ENCODE peak calls at places on chromosomes 2 and 18, in eight cellular contexts. One of them, this sample, is unnamed.
A peak's percentile ranks its signal among the peaks of the same experiment; 100 is the strongest.

GRCh38 chr2:138600732-138601437 is 99.3 kb downstream of the SPOPL start:
- DNase-seq in frontal cortex: no peak
- DNase-seq in activated CD8-positive, alpha-beta memory T cell treated with anti-CD3 and anti-CD28 coated beads for 48 hours: no peak
- DNase-seq in progenitor cell of endocrine pancreas: no peak
- DNase-seq in activated naive CD4-positive, alpha-beta T cell treated with Interleukin-2 at 50 U/mL for 16 hours: no peak
- DNase-seq in HCT116: no peak
- DNase-seq in cerebellum: no peak
- DNase-seq in aorta: no peak
- DNase-seq in this sample: no peak

GRCh38 chr2:200408428-200409311 is 101.2 kb downstream of the KCTD18 start:
- DNase-seq in frontal cortex: no peak
- DNase-seq in activated CD8-positive, alpha-beta memory T cell treated with anti-CD3 and anti-CD28 coated beads for 48 hours: peak; percentile 4
- DNase-seq in HCT116: peak; percentile 79
- DNase-seq in progenitor cell of endocrine pancreas: no peak
- DNase-seq in cerebellum: no peak
- DNase-seq in activated naive CD4-positive, alpha-beta T cell treated with Interleukin-2 at 50 U/mL for 16 hours: no peak
- DNase-seq in aorta: no peak
- DNase-seq in this sample: no peak

GRCh38 chr18:79476031-79476917 is 80.5 kb downstream of the NFATC1 start:
- DNase-seq in activated naive CD4-positive, alpha-beta T cell treated with Interleukin-2 at 50 U/mL for 16 hours: no peak
- DNase-seq in frontal cortex: no peak
- DNase-seq in HCT116: no peak
- DNase-seq in cerebellum: no peak
- DNase-seq in aorta: peak; percentile 75
- DNase-seq in progenitor cell of endocrine pancreas: no peak
- DNase-seq in activated CD8-positive, alpha-beta memory T cell treated with anti-CD3 and anti-CD28 coated beads for 48 hours: no peak
- DNase-seq in this sample: no peak

GRCh38 chr2:135839713-135840112 is 2.7 kb upstream of the LCT start:
- DNase-seq in frontal cortex: no peak
- DNase-seq in aorta: no peak
- DNase-seq in activated CD8-positive, alpha-beta memory T cell treated with anti-CD3 and anti-CD28 coated beads for 48 hours: no peak
- DNase-seq in activated naive CD4-positive, alpha-beta T cell treated with Interleukin-2 at 50 U/mL for 16 hours: no peak
- DNase-seq in cerebellum: no peak
- DNase-seq in progenitor cell of endocrine pancreas: no peak
- DNase-seq in HCT116: no peak
- DNase-seq in this sample: no peak

GRCh38 chr2:218311908-218312756 is 19.8 kb upstream of the TMBIM1 start:
- DNase-seq in cerebellum: no peak
- DNase-seq in activated CD8-positive, alpha-beta memory T cell treated with anti-CD3 and anti-CD28 coated beads for 48 hours: no peak
- DNase-seq in progenitor cell of endocrine pancreas: no peak
- DNase-seq in frontal cortex: no peak
- DNase-seq in activated naive CD4-positive, alpha-beta T cell treated with Interleukin-2 at 50 U/mL for 16 hours: no peak
- DNase-seq in HCT116: no peak
- DNase-seq in aorta: no peak
- DNase-seq in this sample: no peak

GRCh38 chr2:46153996-46154753 is 143.0 kb upstream of the EPAS1 start:
- DNase-seq in HCT116: no peak
- DNase-seq in cerebellum: no peak
- DNase-seq in aorta: no peak
- DNase-seq in frontal cortex: no peak
- DNase-seq in activated CD8-positive, alpha-beta memory T cell treated with anti-CD3 and anti-CD28 coated beads for 48 hours: no peak
- DNase-seq in progenitor cell of endocrine pancreas: no peak
- DNase-seq in activated naive CD4-positive, alpha-beta T cell treated with Interleukin-2 at 50 U/mL for 16 hours: no peak
- DNase-seq in this sample: no peak

GRCh38 chr2:41906325-41906700 is 141.5 kb upstream of the PKDCC start:
- DNase-seq in activated naive CD4-positive, alpha-beta T cell treated with Interleukin-2 at 50 U/mL for 16 hours: no peak
- DNase-seq in activated CD8-positive, alpha-beta memory T cell treated with anti-CD3 and anti-CD28 coated beads for 48 hours: no peak
- DNase-seq in aorta: no peak
- DNase-seq in progenitor cell of endocrine pancreas: no peak
- DNase-seq in HCT116: no peak
- DNase-seq in frontal cortex: no peak
- DNase-seq in cerebellum: no peak
- DNase-seq in this sample: no peak

GRCh38 chr18:48216639-48217280 is 192.4 kb downstream of the ZBTB7C start:
- DNase-seq in frontal cortex: no peak
- DNase-seq in activated naive CD4-positive, alpha-beta T cell treated with Interleukin-2 at 50 U/mL for 16 hours: no peak
- DNase-seq in HCT116: no peak
- DNase-seq in aorta: no peak
- DNase-seq in progenitor cell of endocrine pancreas: no peak
- DNase-seq in cerebellum: no peak
- DNase-seq in activated CD8-positive, alpha-beta memory T cell treated with anti-CD3 and anti-CD28 coated beads for 48 hours: no peak
- DNase-seq in this sample: no peak

GRCh38 chr2:5720426-5720825 is 28.2 kb downstream of the SOX11 start:
- DNase-seq in cerebellum: no peak
- DNase-seq in activated naive CD4-positive, alpha-beta T cell treated with Interleukin-2 at 50 U/mL for 16 hours: no peak
- DNase-seq in frontal cortex: no peak
- DNase-seq in progenitor cell of endocrine pancreas: no peak
- DNase-seq in HCT116: no peak
- DNase-seq in aorta: no peak
- DNase-seq in activated CD8-positive, alpha-beta memory T cell treated with anti-CD3 and anti-CD28 coated beads for 48 hours: no peak
- DNase-seq in this sample: no peak

GRCh38 chr2:134657650-134658250 is 61.0 kb downstream of the TMEM163 start:
- DNase-seq in HCT116: peak; percentile 10
- DNase-seq in activated naive CD4-positive, alpha-beta T cell treated with Interleukin-2 at 50 U/mL for 16 hours: no peak
- DNase-seq in progenitor cell of endocrine pancreas: no peak
- DNase-seq in cerebellum: no peak
- DNase-seq in activated CD8-positive, alpha-beta memory T cell treated with anti-CD3 and anti-CD28 coated beads for 48 hours: no peak
- DNase-seq in aorta: no peak
- DNase-seq in frontal cortex: no peak
- DNase-seq in this sample: no peak

GRCh38 chr2:104502904-104503303 is 351.0 kb upstream of the POU3F3 start:
- DNase-seq in progenitor cell of endocrine pancreas: no peak
- DNase-seq in activated CD8-positive, alpha-beta memory T cell treated with anti-CD3 and anti-CD28 coated beads for 48 hours: no peak
- DNase-seq in HCT116: no peak
- DNase-seq in cerebellum: peak; percentile 32
- DNase-seq in activated naive CD4-positive, alpha-beta T cell treated with Interleukin-2 at 50 U/mL for 16 hours: no peak
- DNase-seq in frontal cortex: peak; percentile 38
- DNase-seq in aorta: no peak
- DNase-seq in this sample: no peak

GRCh38 chr2:221554769-221555510 is 17.2 kb downstream of the EPHA4 start:
- DNase-seq in frontal cortex: no peak
- DNase-seq in cerebellum: peak; percentile 22
- DNase-seq in HCT116: no peak
- DNase-seq in aorta: no peak
- DNase-seq in activated naive CD4-positive, alpha-beta T cell treated with Interleukin-2 at 50 U/mL for 16 hours: peak; percentile 7
- DNase-seq in progenitor cell of endocrine pancreas: no peak
- DNase-seq in activated CD8-positive, alpha-beta memory T cell treated with anti-CD3 and anti-CD28 coated beads for 48 hours: no peak
- DNase-seq in this sample: no peak

GRCh38 chr18:12093520-12094257 is at the start of gene ANKRD62:
- DNase-seq in aorta: no peak
- DNase-seq in activated CD8-positive, alpha-beta memory T cell treated with anti-CD3 and anti-CD28 coated beads for 48 hours: no peak
- DNase-seq in cerebellum: no peak
- DNase-seq in activated naive CD4-positive, alpha-beta T cell treated with Interleukin-2 at 50 U/mL for 16 hours: no peak
- DNase-seq in frontal cortex: no peak
- DNase-seq in progenitor cell of endocrine pancreas: no peak
- DNase-seq in HCT116: no peak
- DNase-seq in this sample: no peak

GRCh38 chr2:235908826-235909225 is 259.4 kb downstream of the GBX2 start:
- DNase-seq in cerebellum: no peak
- DNase-seq in activated CD8-positive, alpha-beta memory T cell treated with anti-CD3 and anti-CD28 coated beads for 48 hours: no peak
- DNase-seq in progenitor cell of endocrine pancreas: no peak
- DNase-seq in activated naive CD4-positive, alpha-beta T cell treated with Interleukin-2 at 50 U/mL for 16 hours: no peak
- DNase-seq in aorta: no peak
- DNase-seq in frontal cortex: no peak
- DNase-seq in HCT116: no peak
- DNase-seq in this sample: no peak

GRCh38 chr2:200454839-200455801 is 54.7 kb downstream of the KCTD18 start:
- DNase-seq in activated CD8-positive, alpha-beta memory T cell treated with anti-CD3 and anti-CD28 coated beads for 48 hours: no peak
- DNase-seq in cerebellum: no peak
- DNase-seq in frontal cortex: no peak
- DNase-seq in activated naive CD4-positive, alpha-beta T cell treated with Interleukin-2 at 50 U/mL for 16 hours: no peak
- DNase-seq in HCT116: peak; percentile 28
- DNase-seq in progenitor cell of endocrine pancreas: no peak
- DNase-seq in aorta: no peak
- DNase-seq in this sample: no peak

GRCh38 chr2:177165103-177165583 is 47.5 kb upstream of the HNRNPA3 start:
- DNase-seq in activated CD8-positive, alpha-beta memory T cell treated with anti-CD3 and anti-CD28 coated beads for 48 hours: no peak
- DNase-seq in progenitor cell of endocrine pancreas: no peak
- DNase-seq in activated naive CD4-positive, alpha-beta T cell treated with Interleukin-2 at 50 U/mL for 16 hours: no peak
- DNase-seq in HCT116: no peak
- DNase-seq in frontal cortex: no peak
- DNase-seq in aorta: no peak
- DNase-seq in cerebellum: peak; percentile 42
- DNase-seq in this sample: no peak

GRCh38 chr2:143617803-143618415 is 488.7 kb downstream of the ARHGAP15 start:
- DNase-seq in frontal cortex: no peak
- DNase-seq in HCT116: no peak
- DNase-seq in cerebellum: no peak
- DNase-seq in activated CD8-positive, alpha-beta memory T cell treated with anti-CD3 and anti-CD28 coated beads for 48 hours: no peak
- DNase-seq in progenitor cell of endocrine pancreas: no peak
- DNase-seq in activated naive CD4-positive, alpha-beta T cell treated with Interleukin-2 at 50 U/mL for 16 hours: no peak
- DNase-seq in aorta: no peak
- DNase-seq in this sample: no peak